ENCODE peak calls at places on chromosomes 7 and 10, in five cellular contexts. T is left cardiac atrium; X is stimulated activated CD8-positive, alpha-beta memory T cell treated with anti-CD3 and anti-CD28 coated beads, Interleukin-15, amount 100 ng/mL, for 4 hours; W is adipocyte; I is stimulated activated CD4-positive, alpha-beta T cell treated with anti-CD3 and anti-CD28 coated beads, Interleukin-4, amount 100 ng/mL, for 4 hours. Z is an unnamed sample.

GRCh38 chr10:97915761-97916160 is 66.1 kb downstream of the GOLGA7B start:
- DNase-seq in T (no peak), X (no peak), W (no peak), I (no peak), Z (no peak)

GRCh38 chr7:94741179-94741578 is 85.2 kb upstream of the SGCE start:
- DNase-seq in T (no peak), X (no peak), W (peak), I (no peak), Z (no peak)

GRCh38 chr10:33126742-33127141 is 168.7 kb upstream of the ITGB1 start:
- DNase-seq in T (no peak), X (no peak), W (no peak), I (peak), Z (no peak)

GRCh38 chr7:76272142-76272541 is 30.3 kb upstream of the HSPB1 start:
- DNase-seq in T (no peak), X (no peak), W (no peak), I (no peak), Z (no peak)

GRCh38 chr10:91091780-91092179 is 128.7 kb upstream of the PCGF5 start:
- DNase-seq in T (no peak), X (no peak), W (no peak), I (no peak), Z (no peak)

GRCh38 chr10:50286517-50286916 is 35.2 kb upstream of the ASAH2 start:
- DNase-seq in T (no peak), X (no peak), W (peak), I (no peak), Z (no peak)

GRCh38 chr7:41185851-41186250 is 517.0 kb downstream of the INHBA start:
- DNase-seq in T (no peak), X (no peak), W (no peak), I (no peak), Z (no peak)

GRCh38 chr7:80379034-80379433 is 132.8 kb downstream of the GNAT3 start:
- DNase-seq in T (no peak), X (no peak), W (peak), I (no peak), Z (no peak)

GRCh38 chr7:158613481-158613880 is 25.9 kb upstream of the PTPRN2 start:
- DNase-seq in T (no peak), X (no peak), W (no peak), I (no peak), Z (no peak)

GRCh38 chr10:7587865-7588188 is 78.9 kb downstream of the ITIH5 start:
- DNase-seq in T (no peak), X (no peak), W (no peak), I (no peak), Z (no peak)